ENCODE peak calls at places on chromosomes 6 and 20, in ten cellular contexts. One of them, this sample, is unnamed.
A peak's percentile ranks its signal among the peaks of the same experiment; 100 is the strongest.

GRCh38 chr20:62350098-62350628 is 16.9 kb downstream of the LAMA5 start:
- DNase-seq in NCI-H2107: peak; percentile 96
- DNase-seq in islet precursor cell: peak; percentile 89
- DNase-seq in globus pallidus: no peak
- DNase-seq in NCI-H510A treated with DMSO at 0.1 percent for 48 hours: no peak
- DNase-seq in neural progenitor cell: no peak
- DNase-seq in bronchial epithelial cell: peak; percentile 94
- DNase-seq in mesendoderm: peak; percentile 68
- DNase-seq in OCI-LY7: no peak
- DNase-seq in activated CD4-positive, alpha-beta T cell treated with anti-CD3 and anti-CD28 coated beads, Interleukin-2, amount 50 U/mL, for 48 hours: no peak
- DNase-seq in this sample: no peak

GRCh38 chr20:64108731-64109389 is 1.5 kb upstream of the NPBWR2 start:
- DNase-seq in NCI-H2107: no peak
- DNase-seq in islet precursor cell: peak; percentile 46
- DNase-seq in globus pallidus: no peak
- DNase-seq in NCI-H510A treated with DMSO at 0.1 percent for 48 hours: no peak
- DNase-seq in neural progenitor cell: no peak
- DNase-seq in bronchial epithelial cell: no peak
- DNase-seq in mesendoderm: no peak
- DNase-seq in OCI-LY7: no peak
- DNase-seq in activated CD4-positive, alpha-beta T cell treated with anti-CD3 and anti-CD28 coated beads, Interleukin-2, amount 50 U/mL, for 48 hours: no peak
- DNase-seq in this sample: no peak

GRCh38 chr6:163986313-163986712 is 571.8 kb downstream of the QKI start:
- DNase-seq in NCI-H2107: no peak
- DNase-seq in islet precursor cell: peak; percentile 84
- DNase-seq in globus pallidus: no peak
- DNase-seq in NCI-H510A treated with DMSO at 0.1 percent for 48 hours: no peak
- DNase-seq in neural progenitor cell: no peak
- DNase-seq in bronchial epithelial cell: no peak
- DNase-seq in mesendoderm: no peak
- DNase-seq in OCI-LY7: no peak
- DNase-seq in activated CD4-positive, alpha-beta T cell treated with anti-CD3 and anti-CD28 coated beads, Interleukin-2, amount 50 U/mL, for 48 hours: no peak
- DNase-seq in this sample: no peak

GRCh38 chr20:33569290-33570094 is 79.6 kb downstream of the CBFA2T2 start:
- DNase-seq in NCI-H2107: no peak
- DNase-seq in islet precursor cell: peak; percentile 58
- DNase-seq in globus pallidus: no peak
- DNase-seq in NCI-H510A treated with DMSO at 0.1 percent for 48 hours: no peak
- DNase-seq in neural progenitor cell: peak; percentile 22
- DNase-seq in bronchial epithelial cell: peak; percentile 91
- DNase-seq in mesendoderm: peak; percentile 34
- DNase-seq in OCI-LY7: peak; percentile 42
- DNase-seq in activated CD4-positive, alpha-beta T cell treated with anti-CD3 and anti-CD28 coated beads, Interleukin-2, amount 50 U/mL, for 48 hours: no peak
- DNase-seq in this sample: no peak

GRCh38 chr6:30112402-30113376 is at the start of gene TRIM31:
- DNase-seq in NCI-H2107: no peak
- DNase-seq in islet precursor cell: no peak
- DNase-seq in globus pallidus: no peak
- DNase-seq in NCI-H510A treated with DMSO at 0.1 percent for 48 hours: no peak
- DNase-seq in neural progenitor cell: no peak
- DNase-seq in bronchial epithelial cell: no peak
- DNase-seq in mesendoderm: no peak
- DNase-seq in OCI-LY7: no peak
- DNase-seq in activated CD4-positive, alpha-beta T cell treated with anti-CD3 and anti-CD28 coated beads, Interleukin-2, amount 50 U/mL, for 48 hours: no peak
- DNase-seq in this sample: no peak

GRCh38 chr6:56359201-56359899 is 112.0 kb upstream of the COL21A1 start:
- DNase-seq in NCI-H2107: no peak
- DNase-seq in islet precursor cell: peak; percentile 83
- DNase-seq in globus pallidus: peak; percentile 67
- DNase-seq in NCI-H510A treated with DMSO at 0.1 percent for 48 hours: peak; percentile 92
- DNase-seq in neural progenitor cell: peak; percentile 81
- DNase-seq in bronchial epithelial cell: peak; percentile 70
- DNase-seq in mesendoderm: peak; percentile 80
- DNase-seq in OCI-LY7: peak; percentile 68
- DNase-seq in activated CD4-positive, alpha-beta T cell treated with anti-CD3 and anti-CD28 coated beads, Interleukin-2, amount 50 U/mL, for 48 hours: peak; percentile 53
- DNase-seq in this sample: peak; percentile 75

GRCh38 chr20:60138263-60139127 is 180.3 kb downstream of the CDH26 start:
- DNase-seq in NCI-H2107: peak; percentile 80
- DNase-seq in islet precursor cell: no peak
- DNase-seq in globus pallidus: peak; percentile 7
- DNase-seq in NCI-H510A treated with DMSO at 0.1 percent for 48 hours: peak; percentile 37
- DNase-seq in neural progenitor cell: no peak
- DNase-seq in bronchial epithelial cell: peak; percentile 27
- DNase-seq in mesendoderm: no peak
- DNase-seq in OCI-LY7: peak; percentile 6
- DNase-seq in activated CD4-positive, alpha-beta T cell treated with anti-CD3 and anti-CD28 coated beads, Interleukin-2, amount 50 U/mL, for 48 hours: peak; percentile 25
- DNase-seq in this sample: no peak

GRCh38 chr6:168920289-168920688 is 333.4 kb downstream of the THBS2 start:
- DNase-seq in NCI-H2107: no peak
- DNase-seq in islet precursor cell: peak; percentile 12
- DNase-seq in globus pallidus: no peak
- DNase-seq in NCI-H510A treated with DMSO at 0.1 percent for 48 hours: no peak
- DNase-seq in neural progenitor cell: no peak
- DNase-seq in bronchial epithelial cell: no peak
- DNase-seq in mesendoderm: no peak
- DNase-seq in OCI-LY7: no peak
- DNase-seq in activated CD4-positive, alpha-beta T cell treated with anti-CD3 and anti-CD28 coated beads, Interleukin-2, amount 50 U/mL, for 48 hours: no peak
- DNase-seq in this sample: no peak

GRCh38 chr6:168122011-168122410 is 43.0 kb upstream of the FRMD1 start:
- DNase-seq in NCI-H2107: no peak
- DNase-seq in islet precursor cell: peak; percentile 32
- DNase-seq in globus pallidus: no peak
- DNase-seq in NCI-H510A treated with DMSO at 0.1 percent for 48 hours: no peak
- DNase-seq in neural progenitor cell: no peak
- DNase-seq in bronchial epithelial cell: no peak
- DNase-seq in mesendoderm: no peak
- DNase-seq in OCI-LY7: no peak
- DNase-seq in activated CD4-positive, alpha-beta T cell treated with anti-CD3 and anti-CD28 coated beads, Interleukin-2, amount 50 U/mL, for 48 hours: no peak
- DNase-seq in this sample: no peak

GRCh38 chr6:1580109-1580508 is 29.6 kb upstream of the FOXC1 start:
- DNase-seq in NCI-H2107: no peak
- DNase-seq in islet precursor cell: no peak
- DNase-seq in globus pallidus: no peak
- DNase-seq in NCI-H510A treated with DMSO at 0.1 percent for 48 hours: no peak
- DNase-seq in neural progenitor cell: no peak
- DNase-seq in bronchial epithelial cell: no peak
- DNase-seq in mesendoderm: no peak
- DNase-seq in OCI-LY7: no peak
- DNase-seq in activated CD4-positive, alpha-beta T cell treated with anti-CD3 and anti-CD28 coated beads, Interleukin-2, amount 50 U/mL, for 48 hours: no peak
- DNase-seq in this sample: no peak

GRCh38 chr20:2295286-2295685 is 515 bp upstream of the TGM3 start:
- DNase-seq in NCI-H2107: no peak
- DNase-seq in islet precursor cell: no peak
- DNase-seq in globus pallidus: no peak
- DNase-seq in NCI-H510A treated with DMSO at 0.1 percent for 48 hours: no peak
- DNase-seq in neural progenitor cell: no peak
- DNase-seq in bronchial epithelial cell: no peak
- DNase-seq in mesendoderm: no peak
- DNase-seq in OCI-LY7: no peak
- DNase-seq in activated CD4-positive, alpha-beta T cell treated with anti-CD3 and anti-CD28 coated beads, Interleukin-2, amount 50 U/mL, for 48 hours: no peak
- DNase-seq in this sample: no peak

GRCh38 chr6:52603000-52603795 is 26.3 kb upstream of the TRAM2 start:
- DNase-seq in NCI-H2107: no peak
- DNase-seq in islet precursor cell: peak; percentile 57
- DNase-seq in globus pallidus: no peak
- DNase-seq in NCI-H510A treated with DMSO at 0.1 percent for 48 hours: no peak
- DNase-seq in neural progenitor cell: no peak
- DNase-seq in bronchial epithelial cell: peak; percentile 51
- DNase-seq in mesendoderm: no peak
- DNase-seq in OCI-LY7: peak; percentile 42
- DNase-seq in activated CD4-positive, alpha-beta T cell treated with anti-CD3 and anti-CD28 coated beads, Interleukin-2, amount 50 U/mL, for 48 hours: no peak
- DNase-seq in this sample: no peak

GRCh38 chr6:7732219-7732618 is 6.3 kb downstream of the BMP6 start:
- DNase-seq in NCI-H2107: no peak
- DNase-seq in islet precursor cell: no peak
- DNase-seq in globus pallidus: no peak
- DNase-seq in NCI-H510A treated with DMSO at 0.1 percent for 48 hours: no peak
- DNase-seq in neural progenitor cell: peak; percentile 22
- DNase-seq in bronchial epithelial cell: no peak
- DNase-seq in mesendoderm: peak; percentile 67
- DNase-seq in OCI-LY7: no peak
- DNase-seq in activated CD4-positive, alpha-beta T cell treated with anti-CD3 and anti-CD28 coated beads, Interleukin-2, amount 50 U/mL, for 48 hours: no peak
- DNase-seq in this sample: no peak

GRCh38 chr6:154861825-154862224 is 128.6 kb downstream of the SCAF8 start:
- DNase-seq in NCI-H2107: no peak
- DNase-seq in islet precursor cell: no peak
- DNase-seq in globus pallidus: no peak
- DNase-seq in NCI-H510A treated with DMSO at 0.1 percent for 48 hours: peak; percentile 39
- DNase-seq in neural progenitor cell: no peak
- DNase-seq in bronchial epithelial cell: no peak
- DNase-seq in mesendoderm: no peak
- DNase-seq in OCI-LY7: no peak
- DNase-seq in activated CD4-positive, alpha-beta T cell treated with anti-CD3 and anti-CD28 coated beads, Interleukin-2, amount 50 U/mL, for 48 hours: no peak
- DNase-seq in this sample: no peak

GRCh38 chr6:35234901-35235300 is 21.1 kb downstream of the SCUBE3 start:
- DNase-seq in NCI-H2107: no peak
- DNase-seq in islet precursor cell: no peak
- DNase-seq in globus pallidus: no peak
- DNase-seq in NCI-H510A treated with DMSO at 0.1 percent for 48 hours: no peak
- DNase-seq in neural progenitor cell: no peak
- DNase-seq in bronchial epithelial cell: no peak
- DNase-seq in mesendoderm: no peak
- DNase-seq in OCI-LY7: no peak
- DNase-seq in activated CD4-positive, alpha-beta T cell treated with anti-CD3 and anti-CD28 coated beads, Interleukin-2, amount 50 U/mL, for 48 hours: no peak
- DNase-seq in this sample: no peak

GRCh38 chr6:8131265-8131897 is 29.0 kb upstream of the EEF1E1 start:
- DNase-seq in NCI-H2107: no peak
- DNase-seq in islet precursor cell: peak; percentile 76
- DNase-seq in globus pallidus: peak; percentile 51
- DNase-seq in NCI-H510A treated with DMSO at 0.1 percent for 48 hours: peak; percentile 11
- DNase-seq in neural progenitor cell: peak; percentile 81
- DNase-seq in bronchial epithelial cell: peak; percentile 52
- DNase-seq in mesendoderm: peak; percentile 86
- DNase-seq in OCI-LY7: peak; percentile 49
- DNase-seq in activated CD4-positive, alpha-beta T cell treated with anti-CD3 and anti-CD28 coated beads, Interleukin-2, amount 50 U/mL, for 48 hours: peak; percentile 38
- DNase-seq in this sample: peak; percentile 77

GRCh38 chr6:69631552-69632346 is 165.1 kb downstream of the LMBRD1 start:
- DNase-seq in NCI-H2107: no peak
- DNase-seq in islet precursor cell: no peak
- DNase-seq in globus pallidus: no peak
- DNase-seq in NCI-H510A treated with DMSO at 0.1 percent for 48 hours: no peak
- DNase-seq in neural progenitor cell: peak; percentile 55
- DNase-seq in bronchial epithelial cell: no peak
- DNase-seq in mesendoderm: no peak
- DNase-seq in OCI-LY7: no peak
- DNase-seq in activated CD4-positive, alpha-beta T cell treated with anti-CD3 and anti-CD28 coated beads, Interleukin-2, amount 50 U/mL, for 48 hours: no peak
- DNase-seq in this sample: peak; percentile 11

GRCh38 chr6:136647363-136647763 is 97.1 kb upstream of the MAP7 start:
- DNase-seq in NCI-H2107: no peak
- DNase-seq in islet precursor cell: no peak
- DNase-seq in globus pallidus: no peak
- DNase-seq in NCI-H510A treated with DMSO at 0.1 percent for 48 hours: no peak
- DNase-seq in neural progenitor cell: no peak
- DNase-seq in bronchial epithelial cell: peak; percentile 66
- DNase-seq in mesendoderm: peak; percentile 13
- DNase-seq in OCI-LY7: no peak
- DNase-seq in activated CD4-positive, alpha-beta T cell treated with anti-CD3 and anti-CD28 coated beads, Interleukin-2, amount 50 U/mL, for 48 hours: peak; percentile 38
- DNase-seq in this sample: no peak

GRCh38 chr20:61533231-61533631 is 281.2 kb downstream of the CDH4 start:
- DNase-seq in NCI-H2107: no peak
- DNase-seq in islet precursor cell: no peak
- DNase-seq in globus pallidus: no peak
- DNase-seq in NCI-H510A treated with DMSO at 0.1 percent for 48 hours: no peak
- DNase-seq in neural progenitor cell: no peak
- DNase-seq in bronchial epithelial cell: no peak
- DNase-seq in mesendoderm: no peak
- DNase-seq in OCI-LY7: no peak
- DNase-seq in activated CD4-positive, alpha-beta T cell treated with anti-CD3 and anti-CD28 coated beads, Interleukin-2, amount 50 U/mL, for 48 hours: no peak
- DNase-seq in this sample: no peak

GRCh38 chr6:144939926-144940325 is 654.8 kb downstream of the UTRN start:
- DNase-seq in NCI-H2107: no peak
- DNase-seq in islet precursor cell: no peak
- DNase-seq in globus pallidus: no peak
- DNase-seq in NCI-H510A treated with DMSO at 0.1 percent for 48 hours: no peak
- DNase-seq in neural progenitor cell: no peak
- DNase-seq in bronchial epithelial cell: peak; percentile 17
- DNase-seq in mesendoderm: no peak
- DNase-seq in OCI-LY7: no peak
- DNase-seq in activated CD4-positive, alpha-beta T cell treated with anti-CD3 and anti-CD28 coated beads, Interleukin-2, amount 50 U/mL, for 48 hours: no peak
- DNase-seq in this sample: no peak

GRCh38 chr20:38230957-38231785 is 29.4 kb downstream of the KIAA1755 start:
- DNase-seq in NCI-H2107: no peak
- DNase-seq in islet precursor cell: no peak
- DNase-seq in globus pallidus: no peak
- DNase-seq in NCI-H510A treated with DMSO at 0.1 percent for 48 hours: no peak
- DNase-seq in neural progenitor cell: no peak
- DNase-seq in bronchial epithelial cell: peak; percentile 78
- DNase-seq in mesendoderm: no peak
- DNase-seq in OCI-LY7: no peak
- DNase-seq in activated CD4-positive, alpha-beta T cell treated with anti-CD3 and anti-CD28 coated beads, Interleukin-2, amount 50 U/mL, for 48 hours: no peak
- DNase-seq in this sample: no peak

GRCh38 chr6:170523256-170524187 is 29.6 kb downstream of the PSMB1 start:
- DNase-seq in NCI-H2107: no peak
- DNase-seq in islet precursor cell: no peak
- DNase-seq in globus pallidus: no peak
- DNase-seq in NCI-H510A treated with DMSO at 0.1 percent for 48 hours: no peak
- DNase-seq in neural progenitor cell: no peak
- DNase-seq in bronchial epithelial cell: no peak
- DNase-seq in mesendoderm: no peak
- DNase-seq in OCI-LY7: no peak
- DNase-seq in activated CD4-positive, alpha-beta T cell treated with anti-CD3 and anti-CD28 coated beads, Interleukin-2, amount 50 U/mL, for 48 hours: no peak
- DNase-seq in this sample: no peak

GRCh38 chr20:53923745-53924369 is 146.5 kb downstream of the BCAS1 start:
- DNase-seq in NCI-H2107: no peak
- DNase-seq in islet precursor cell: peak; percentile 30
- DNase-seq in globus pallidus: no peak
- DNase-seq in NCI-H510A treated with DMSO at 0.1 percent for 48 hours: no peak
- DNase-seq in neural progenitor cell: no peak
- DNase-seq in bronchial epithelial cell: no peak
- DNase-seq in mesendoderm: no peak
- DNase-seq in OCI-LY7: peak; percentile 47
- DNase-seq in activated CD4-positive, alpha-beta T cell treated with anti-CD3 and anti-CD28 coated beads, Interleukin-2, amount 50 U/mL, for 48 hours: no peak
- DNase-seq in this sample: no peak

GRCh38 chr6:36129889-36130671 is at the start of gene MAPK13:
- DNase-seq in NCI-H2107: no peak
- DNase-seq in islet precursor cell: peak; percentile 61
- DNase-seq in globus pallidus: no peak
- DNase-seq in NCI-H510A treated with DMSO at 0.1 percent for 48 hours: peak; percentile 82
- DNase-seq in neural progenitor cell: peak; percentile 48
- DNase-seq in bronchial epithelial cell: no peak
- DNase-seq in mesendoderm: peak; percentile 19
- DNase-seq in OCI-LY7: no peak
- DNase-seq in activated CD4-positive, alpha-beta T cell treated with anti-CD3 and anti-CD28 coated beads, Interleukin-2, amount 50 U/mL, for 48 hours: peak; percentile 51
- DNase-seq in this sample: no peak

GRCh38 chr6:20789162-20789561 is 254.9 kb downstream of the CDKAL1 start:
- DNase-seq in NCI-H2107: no peak
- DNase-seq in islet precursor cell: no peak
- DNase-seq in globus pallidus: peak; percentile 9
- DNase-seq in NCI-H510A treated with DMSO at 0.1 percent for 48 hours: no peak
- DNase-seq in neural progenitor cell: no peak
- DNase-seq in bronchial epithelial cell: peak; percentile 18
- DNase-seq in mesendoderm: peak; percentile 22
- DNase-seq in OCI-LY7: no peak
- DNase-seq in activated CD4-positive, alpha-beta T cell treated with anti-CD3 and anti-CD28 coated beads, Interleukin-2, amount 50 U/mL, for 48 hours: no peak
- DNase-seq in this sample: no peak

GRCh38 chr6:51753635-51754034 is 333.8 kb downstream of the PKHD1 start:
- DNase-seq in NCI-H2107: no peak
- DNase-seq in islet precursor cell: peak; percentile 78
- DNase-seq in globus pallidus: no peak
- DNase-seq in NCI-H510A treated with DMSO at 0.1 percent for 48 hours: no peak
- DNase-seq in neural progenitor cell: peak; percentile 80
- DNase-seq in bronchial epithelial cell: peak; percentile 13
- DNase-seq in mesendoderm: peak; percentile 61
- DNase-seq in OCI-LY7: peak; percentile 4
- DNase-seq in activated CD4-positive, alpha-beta T cell treated with anti-CD3 and anti-CD28 coated beads, Interleukin-2, amount 50 U/mL, for 48 hours: no peak
- DNase-seq in this sample: peak; percentile 45

GRCh38 chr20:16562259-16562658 is 11.0 kb downstream of the KIF16B start:
- DNase-seq in NCI-H2107: no peak
- DNase-seq in islet precursor cell: no peak
- DNase-seq in globus pallidus: no peak
- DNase-seq in NCI-H510A treated with DMSO at 0.1 percent for 48 hours: no peak
- DNase-seq in neural progenitor cell: no peak
- DNase-seq in bronchial epithelial cell: peak; percentile 88
- DNase-seq in mesendoderm: no peak
- DNase-seq in OCI-LY7: no peak
- DNase-seq in activated CD4-positive, alpha-beta T cell treated with anti-CD3 and anti-CD28 coated beads, Interleukin-2, amount 50 U/mL, for 48 hours: no peak
- DNase-seq in this sample: no peak

GRCh38 chr20:45394221-45395113 is 13.6 kb upstream of the DBNDD2 start:
- DNase-seq in NCI-H2107: no peak
- DNase-seq in islet precursor cell: no peak
- DNase-seq in globus pallidus: no peak
- DNase-seq in NCI-H510A treated with DMSO at 0.1 percent for 48 hours: no peak
- DNase-seq in neural progenitor cell: no peak
- DNase-seq in bronchial epithelial cell: no peak
- DNase-seq in mesendoderm: no peak
- DNase-seq in OCI-LY7: no peak
- DNase-seq in activated CD4-positive, alpha-beta T cell treated with anti-CD3 and anti-CD28 coated beads, Interleukin-2, amount 50 U/mL, for 48 hours: no peak
- DNase-seq in this sample: no peak

This sample was measured in neuronal stem cell.